ENCODE peak calls at places on chromosomes 3 and 15, in four cellular contexts. T is A673; I is testis; K is CD4-positive, CD25-positive, alpha-beta regulatory T cell. B is an unnamed sample. For H3K4me1, the result is how much of the 10 kb centered on the place peaks cover.

GRCh38 chr3:8529197-8529637 is 27.6 kb downstream of the LMCD1 start:
- DNase-seq in K (no peak), T (no peak), I (no peak), B (no peak)

GRCh38 chr3:160665784-160666526 is 11.0 kb upstream of the ARL14 start:
- DNase-seq in I (no peak), T (no peak), K (no peak), B (no peak)

GRCh38 chr3:128383316-128384235 is 83.1 kb downstream of the DNAJB8 start:
- DNase-seq in T (peak), K (no peak), I (peak), B (peak)

GRCh38 chr3:169052465-169053302 is 610.8 kb downstream of the MECOM start:
- DNase-seq in K (no peak), T (no peak), I (no peak), B (no peak)

GRCh38 chr3:159872374-159873109 is 116.1 kb upstream of the IL12A start:
- DNase-seq in T (peak), K (no peak), I (no peak), B (no peak)

GRCh38 chr3:150299221-150299620 is 108.9 kb upstream of the TSC22D2 start:
- DNase-seq in I (no peak), K (no peak), T (no peak), B (no peak)

GRCh38 chr15:58510715-58511465 is 79.1 kb downstream of the LIPC start:
- DNase-seq in T (peak), K (no peak), I (no peak), B (no peak)

GRCh38 chr15:40239671-40240618 is 1.1 kb downstream of the PAK6 start:
- DNase-seq in K (no peak), T (no peak), I (no peak), B (peak)

GRCh38 chr3:62525276-62525675 is 151.9 kb upstream of the FEZF2 start:
- DNase-seq in T (no peak), I (no peak), K (no peak), B (no peak)

GRCh38 chr3:16504242-16504641 is 9.3 kb downstream of the RFTN1 start:
- DNase-seq in T (no peak), K (no peak), I (no peak), B (no peak)

GRCh38 chr15:40439461-40440299 is 1.1 kb upstream of the BAHD1 start:
- DNase-seq in K (peak), I (peak), T (peak), B (no peak)

GRCh38 chr3:64163755-64164148 is 61.5 kb downstream of the PRICKLE2 start:
- DNase-seq in T (peak), I (no peak), K (no peak), B (no peak)

GRCh38 chr15:54410481-54410880 is 432.2 kb downstream of the UNC13C start:
- DNase-seq in T (no peak), K (no peak), I (no peak), B (no peak)

GRCh38 chr3:45055411-45056143 is 29.5 kb downstream of the CLEC3B start:
- DNase-seq in I (no peak), T (peak), K (no peak), B (no peak)

GRCh38 chr15:96699871-96700401 is 369.4 kb downstream of the NR2F2 start:
- DNase-seq in T (no peak), I (no peak), K (no peak), B (no peak)

GRCh38 chr3:94036909-94037507 is 8.6 kb upstream of the STX19 start:
- DNase-seq in K (no peak), I (no peak), T (peak), B (no peak)

GRCh38 chr15:77384589-77385359 is 35.1 kb downstream of the PEAK1 start:
- DNase-seq in T (no peak), I (no peak), K (no peak), B (no peak)
- H3K4me3 ChIP-seq in T (no peak), I (no peak), K (no peak), B (no peak)

GRCh38 chr3:177108648-177109047 is 88.6 kb downstream of the TBL1XR1 start:
- DNase-seq in K (no peak), T (no peak), I (no peak), B (no peak)

GRCh38 chr3:177111541-177111949 is 85.7 kb downstream of the TBL1XR1 start:
- DNase-seq in I (no peak), T (no peak), K (no peak), B (no peak)

GRCh38 chr3:177109688-177110087 is 87.6 kb downstream of the TBL1XR1 start:
- DNase-seq in I (no peak), T (no peak), K (peak), B (no peak)

GRCh38 chr3:177107840-177108239 is 89.4 kb downstream of the TBL1XR1 start:
- DNase-seq in T (no peak), K (no peak), I (no peak), B (no peak)

DNA sequence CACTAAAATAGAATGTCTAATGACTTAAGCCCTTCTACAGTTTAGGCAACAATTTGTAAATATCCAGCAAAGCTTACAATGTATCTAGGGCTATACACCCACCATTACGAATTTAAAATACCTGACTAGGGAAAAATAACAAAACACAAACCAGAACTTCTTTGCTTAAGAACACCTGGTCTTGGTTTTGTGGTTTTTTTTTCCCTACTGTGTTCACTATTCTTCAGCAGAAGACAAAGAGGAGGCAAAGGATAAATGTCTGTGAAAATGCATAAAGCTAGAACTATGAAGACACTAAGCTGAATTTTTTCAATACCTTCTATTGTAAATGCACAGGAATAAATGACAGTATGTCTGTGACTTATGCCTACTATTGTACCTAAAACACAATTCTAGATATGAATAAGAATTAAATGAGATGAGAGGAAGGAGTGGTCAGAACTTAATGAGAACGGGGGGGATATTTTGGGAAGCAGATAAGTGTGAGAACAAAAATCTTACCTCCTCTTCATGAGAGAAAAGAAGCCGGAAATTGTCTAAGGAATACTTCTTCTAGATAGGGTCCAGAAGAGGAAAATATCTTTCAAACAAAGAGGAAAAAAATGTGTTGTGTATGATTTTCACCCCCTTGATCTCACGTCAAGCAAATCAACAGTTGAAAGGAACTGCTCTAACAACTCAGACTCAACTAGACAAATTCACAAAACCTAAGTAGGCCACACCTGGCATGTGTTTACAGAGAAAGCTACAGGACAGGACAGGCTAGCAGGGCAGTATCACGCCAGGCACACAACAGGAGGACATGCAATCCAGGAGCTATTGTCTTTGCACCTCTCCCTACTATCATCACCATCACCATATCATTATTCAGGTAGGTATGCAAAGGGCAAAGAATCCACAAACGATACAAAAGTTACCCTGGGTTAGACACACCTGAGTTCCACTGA is 86.7 kb downstream of the TBL1XR1 start:
- DNase-seq in T (no peak), K (peak), I (no peak), B (no peak)
- H3K4me1 ChIP-seq in T (under half), K (under half), I (under half), B (under half)

GRCh38 chr3:82816086-82816485 is 1054.6 kb upstream of the GBE1 start:
- DNase-seq in K (no peak), T (no peak), I (no peak), B (no peak)

GRCh38 chr3:82815417-82816058 is 1054.1 kb upstream of the GBE1 start:
- DNase-seq in I (no peak), T (no peak), K (no peak), B (no peak)

GRCh38 chr3:82814660-82815059 is 1053.2 kb upstream of the GBE1 start:
- DNase-seq in I (no peak), K (no peak), T (no peak), B (no peak)
- H3K4me3 ChIP-seq in I (no peak), K (no peak), T (no peak), B (no peak)

GRCh38 chr3:83821526-83821925 is 1137.3 kb upstream of the CADM2 start:
- DNase-seq in I (no peak), T (no peak), K (no peak), B (no peak)

DNA sequence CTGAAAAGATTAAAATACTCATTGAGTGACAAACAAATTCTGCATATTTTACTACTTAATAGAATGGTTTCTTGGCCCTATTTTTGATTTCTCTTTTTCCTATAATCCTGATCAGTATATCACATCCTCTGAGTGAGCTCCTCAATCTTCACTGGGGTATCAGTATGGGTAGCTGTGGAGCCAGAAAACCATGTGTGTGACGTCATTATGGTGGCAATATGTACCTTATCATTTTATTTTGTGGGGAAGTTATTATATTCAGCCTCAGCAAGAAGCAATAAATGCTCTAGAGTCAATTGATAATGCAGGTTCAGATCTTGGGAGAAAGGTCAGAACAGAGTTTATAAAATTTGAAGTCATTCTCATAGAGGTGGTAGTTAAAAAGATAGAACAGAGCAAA is 1135.7 kb upstream of the CADM2 start:
- DNase-seq in I (no peak), T (no peak), K (no peak), B (no peak)
- H3K4me1 ChIP-seq in I (under half), T (under half), K (under half), B (under half)

GRCh38 chr15:26771168-26771916 is 1.5 kb downstream of the GABRB3 start:
- DNase-seq in T (peak), I (peak), K (no peak), B (no peak)
- H3K4me3 ChIP-seq in T (no peak), I (peak), K (no peak), B (no peak)

B was measured in CD8-positive, alpha-beta T cell.